ENCODE peak calls at places on chromosomes 13 and 19, in seven cellular contexts. One of them, this sample, is unnamed.

GRCh38 chr13:20127563-20128458 is 33.0 kb downstream of the GJA3 start:
- DNase-seq in HepG2: peak; percentile 53
- DNase-seq in K562: no peak
- DNase-seq in Panc1: no peak
- DNase-seq in GM12878: no peak
- DNase-seq in HCT116: no peak
- DNase-seq in SK-N-SH: peak; percentile 87
- DNase-seq in this sample: peak; percentile 68

GRCh38 chr13:50512602-50513527 is 330.6 kb downstream of the DLEU7 start:
- DNase-seq in HepG2: peak; percentile 47
- DNase-seq in K562: no peak
- DNase-seq in Panc1: no peak
- DNase-seq in GM12878: no peak
- DNase-seq in HCT116: no peak
- DNase-seq in SK-N-SH: no peak
- DNase-seq in this sample: no peak

GRCh38 chr19:11420894-11421606 is 1.9 kb upstream of the RGL3 start:
- DNase-seq in HepG2: no peak
- DNase-seq in K562: no peak
- DNase-seq in Panc1: no peak
- DNase-seq in GM12878: no peak
- DNase-seq in HCT116: no peak
- DNase-seq in SK-N-SH: no peak
- DNase-seq in this sample: peak; percentile 86

GRCh38 chr19:4414800-4415251 is 12.4 kb downstream of the CHAF1A start:
- DNase-seq in HepG2: no peak
- DNase-seq in K562: no peak
- DNase-seq in Panc1: no peak
- DNase-seq in GM12878: no peak
- DNase-seq in HCT116: no peak
- DNase-seq in SK-N-SH: no peak
- DNase-seq in this sample: no peak

GRCh38 chr13:48505597-48506091 is 27.2 kb downstream of the RCBTB2 start:
- DNase-seq in HepG2: no peak
- DNase-seq in K562: no peak
- DNase-seq in Panc1: no peak
- DNase-seq in GM12878: peak; percentile 93
- DNase-seq in HCT116: no peak
- DNase-seq in SK-N-SH: no peak
- DNase-seq in this sample: no peak

GRCh38 chr13:54536112-54536511 is 1507.5 kb downstream of the OLFM4 start:
- DNase-seq in HepG2: no peak
- DNase-seq in K562: no peak
- DNase-seq in Panc1: no peak
- DNase-seq in GM12878: no peak
- DNase-seq in HCT116: no peak
- DNase-seq in SK-N-SH: peak; percentile 1
- DNase-seq in this sample: peak; percentile 74

GRCh38 chr13:91162180-91162579 is 185.3 kb upstream of the MIR17HG start:
- DNase-seq in HepG2: no peak
- DNase-seq in K562: no peak
- DNase-seq in Panc1: no peak
- DNase-seq in GM12878: no peak
- DNase-seq in HCT116: no peak
- DNase-seq in SK-N-SH: no peak
- DNase-seq in this sample: peak; percentile 59

GRCh38 chr13:76991432-76991795 is 467 bp upstream of the CLN5 start:
- DNase-seq in HepG2: no peak
- DNase-seq in K562: no peak
- DNase-seq in Panc1: no peak
- DNase-seq in GM12878: peak; percentile 35
- DNase-seq in HCT116: no peak
- DNase-seq in SK-N-SH: no peak
- DNase-seq in this sample: no peak

GRCh38 chr19:804419-805160 is 7.3 kb downstream of the PTBP1 start:
- DNase-seq in HepG2: no peak
- DNase-seq in K562: peak; percentile 29
- DNase-seq in Panc1: no peak
- DNase-seq in GM12878: no peak
- DNase-seq in HCT116: no peak
- DNase-seq in SK-N-SH: no peak
- DNase-seq in this sample: no peak

GRCh38 chr19:29943615-29944014 is 1.6 kb downstream of the URI1 start:
- DNase-seq in HepG2: no peak
- DNase-seq in K562: no peak
- DNase-seq in Panc1: no peak
- DNase-seq in GM12878: no peak
- DNase-seq in HCT116: no peak
- DNase-seq in SK-N-SH: no peak
- DNase-seq in this sample: no peak

GRCh38 chr19:47729799-47730520 is 15.4 kb upstream of the NOP53 start:
- DNase-seq in HepG2: peak; percentile 57
- DNase-seq in K562: peak; percentile 97
- DNase-seq in Panc1: no peak
- DNase-seq in GM12878: no peak
- DNase-seq in HCT116: no peak
- DNase-seq in SK-N-SH: peak; percentile 91
- DNase-seq in this sample: peak; percentile 97

GRCh38 chr13:33110386-33110712 is 94.1 kb downstream of the KL start:
- DNase-seq in HepG2: no peak
- DNase-seq in K562: no peak
- DNase-seq in Panc1: no peak
- DNase-seq in GM12878: no peak
- DNase-seq in HCT116: no peak
- DNase-seq in SK-N-SH: no peak
- DNase-seq in this sample: no peak

GRCh38 chr19:13823256-13823655 is 28.0 kb downstream of the ZSWIM4 start:
- DNase-seq in HepG2: no peak
- DNase-seq in K562: no peak
- DNase-seq in Panc1: no peak
- DNase-seq in GM12878: no peak
- DNase-seq in HCT116: no peak
- DNase-seq in SK-N-SH: no peak
- DNase-seq in this sample: no peak

GRCh38 chr13:50376895-50377575 is 361.8 kb downstream of the KCNRG start:
- DNase-seq in HepG2: peak; percentile 15
- DNase-seq in K562: no peak
- DNase-seq in Panc1: no peak
- DNase-seq in GM12878: no peak
- DNase-seq in HCT116: no peak
- DNase-seq in SK-N-SH: no peak
- DNase-seq in this sample: peak; percentile 70

GRCh38 chr13:24747248-24748151 is 16.5 kb upstream of the RNF17 start:
- DNase-seq in HepG2: no peak
- DNase-seq in K562: no peak
- DNase-seq in Panc1: no peak
- DNase-seq in GM12878: no peak
- DNase-seq in HCT116: no peak
- DNase-seq in SK-N-SH: no peak
- DNase-seq in this sample: peak; percentile 79

GRCh38 chr19:3768015-3768747 is 3.8 kb downstream of the RAX2 start:
- DNase-seq in HepG2: no peak
- DNase-seq in K562: no peak
- DNase-seq in Panc1: no peak
- DNase-seq in GM12878: no peak
- DNase-seq in HCT116: no peak
- DNase-seq in SK-N-SH: no peak
- DNase-seq in this sample: no peak

GRCh38 chr13:34357435-34358232 is 539.7 kb downstream of the RFC3 start:
- DNase-seq in HepG2: no peak
- DNase-seq in K562: no peak
- DNase-seq in Panc1: peak; percentile 18
- DNase-seq in GM12878: no peak
- DNase-seq in HCT116: no peak
- DNase-seq in SK-N-SH: no peak
- DNase-seq in this sample: peak; percentile 2

GRCh38 chr13:33312150-33312908 is 26.8 kb upstream of the STARD13 start:
- DNase-seq in HepG2: peak; percentile 14
- DNase-seq in K562: no peak
- DNase-seq in Panc1: peak; percentile 10
- DNase-seq in GM12878: no peak
- DNase-seq in HCT116: no peak
- DNase-seq in SK-N-SH: no peak
- DNase-seq in this sample: peak; percentile 37

GRCh38 chr13:57716295-57716694 is 84.8 kb downstream of the PCDH17 start:
- DNase-seq in HepG2: peak; percentile 2
- DNase-seq in K562: no peak
- DNase-seq in Panc1: no peak
- DNase-seq in GM12878: no peak
- DNase-seq in HCT116: no peak
- DNase-seq in SK-N-SH: no peak
- DNase-seq in this sample: peak; percentile 81
- H3K27me3 ChIP-seq in HepG2: no peaks in the 10 kb centered on the region
- H3K27me3 ChIP-seq in K562: no peaks in the 10 kb centered on the region
- H3K27me3 ChIP-seq in Panc1: no peaks in the 10 kb centered on the region
- H3K27me3 ChIP-seq in GM12878: no peaks in the 10 kb centered on the region
- H3K27me3 ChIP-seq in HCT116: no peaks in the 10 kb centered on the region
- H3K27me3 ChIP-seq in SK-N-SH: no peaks in the 10 kb centered on the region
- H3K27me3 ChIP-seq in this sample: peaks cover 3% of the 10 kb centered on the region

GRCh38 chr19:2475018-2475701 is 767 bp upstream of the GADD45B start:
- DNase-seq in HepG2: no peak
- DNase-seq in K562: peak; percentile 63
- DNase-seq in Panc1: no peak
- DNase-seq in GM12878: no peak
- DNase-seq in HCT116: no peak
- DNase-seq in SK-N-SH: peak; percentile 54
- DNase-seq in this sample: peak; percentile 59
- TF ChIP-seq REST in HepG2: no peak
- TF ChIP-seq REST in K562: no peak
- TF ChIP-seq REST in Panc1: no peak
- TF ChIP-seq REST in GM12878: no peak
- TF ChIP-seq REST in HCT116: no peak
- TF ChIP-seq REST in SK-N-SH: no peak
- TF ChIP-seq REST in this sample: no peak

DNA sequence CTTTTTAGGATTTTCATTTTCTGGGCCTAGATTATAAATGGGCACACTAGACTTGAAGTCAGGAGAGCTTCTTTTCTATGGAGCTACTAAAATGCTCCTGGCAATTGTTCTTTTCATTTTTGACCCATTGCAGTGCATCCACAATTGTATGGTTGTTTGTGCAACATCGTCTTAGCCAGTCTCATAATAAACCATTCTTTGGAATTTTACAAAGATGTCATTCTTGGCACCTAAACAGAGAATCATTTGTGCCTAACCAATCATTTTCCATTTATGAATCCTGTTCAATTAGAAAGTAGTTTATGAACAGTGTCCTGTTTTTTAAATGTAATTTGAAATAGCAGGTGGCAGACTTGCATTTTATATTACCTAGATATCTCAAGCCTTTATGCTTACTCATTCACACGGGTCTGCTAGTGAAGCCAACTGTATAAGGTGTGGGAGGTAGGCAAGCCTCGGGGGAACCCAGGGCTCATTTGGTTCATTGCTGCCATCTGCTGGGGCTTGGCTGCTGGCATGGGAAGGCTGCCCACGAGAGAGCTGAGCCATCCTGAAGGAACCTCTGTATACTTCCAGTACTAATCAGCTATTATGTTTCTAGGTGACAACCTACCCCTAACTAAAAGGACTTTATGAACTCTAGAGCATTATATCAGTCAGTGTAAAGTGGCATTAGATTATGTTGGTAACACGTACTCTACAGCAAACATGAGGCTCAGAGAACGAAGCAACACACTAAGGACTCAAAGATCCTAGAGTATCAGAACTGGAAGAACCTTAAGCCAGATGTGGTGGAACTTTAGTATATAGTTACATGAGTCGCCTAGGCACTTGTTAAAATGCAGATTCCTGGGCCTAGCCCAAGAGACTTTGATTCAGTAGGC is 60.0 kb downstream of the TPT1 start:
- DNase-seq in HepG2: peak; percentile 47
- DNase-seq in K562: no peak
- DNase-seq in Panc1: peak; percentile 46
- DNase-seq in GM12878: no peak
- DNase-seq in HCT116: peak; percentile 79
- DNase-seq in SK-N-SH: peak; percentile 73
- DNase-seq in this sample: peak; percentile 77
- TF ChIP-seq CTCF in HepG2: peak; percentile 85
- TF ChIP-seq CTCF in K562: peak; percentile 24
- TF ChIP-seq CTCF in Panc1: peak; percentile 82
- TF ChIP-seq CTCF in GM12878: peak; percentile 75
- TF ChIP-seq CTCF in HCT116: peak; percentile 92
- TF ChIP-seq CTCF in SK-N-SH: peak; percentile 93
- TF ChIP-seq CTCF in this sample: peak; percentile 86

GRCh38 chr13:26919311-26919710 is 158.7 kb upstream of the GPR12 start:
- DNase-seq in HepG2: no peak
- DNase-seq in K562: no peak
- DNase-seq in Panc1: no peak
- DNase-seq in GM12878: no peak
- DNase-seq in HCT116: no peak
- DNase-seq in SK-N-SH: no peak
- DNase-seq in this sample: no peak

GRCh38 chr13:26910754-26911465 is 150.3 kb upstream of the GPR12 start:
- DNase-seq in HepG2: no peak
- DNase-seq in K562: no peak
- DNase-seq in Panc1: no peak
- DNase-seq in GM12878: no peak
- DNase-seq in HCT116: no peak
- DNase-seq in SK-N-SH: no peak
- DNase-seq in this sample: no peak

GRCh38 chr13:26909515-26909914 is 148.9 kb upstream of the GPR12 start:
- DNase-seq in HepG2: no peak
- DNase-seq in K562: no peak
- DNase-seq in Panc1: no peak
- DNase-seq in GM12878: no peak
- DNase-seq in HCT116: no peak
- DNase-seq in SK-N-SH: no peak
- DNase-seq in this sample: no peak

GRCh38 chr13:26914624-26915023 is 154.0 kb upstream of the GPR12 start:
- DNase-seq in HepG2: no peak
- DNase-seq in K562: no peak
- DNase-seq in Panc1: no peak
- DNase-seq in GM12878: peak; percentile 9
- DNase-seq in HCT116: peak; percentile 6
- DNase-seq in SK-N-SH: no peak
- DNase-seq in this sample: no peak

GRCh38 chr13:26914148-26914547 is 153.6 kb upstream of the GPR12 start:
- DNase-seq in HepG2: no peak
- DNase-seq in K562: no peak
- DNase-seq in Panc1: no peak
- DNase-seq in GM12878: no peak
- DNase-seq in HCT116: no peak
- DNase-seq in SK-N-SH: no peak
- DNase-seq in this sample: no peak
- H3K27me3 ChIP-seq in HepG2: peaks cover 4% of the 10 kb centered on the region
- H3K27me3 ChIP-seq in K562: peaks cover 24% of the 10 kb centered on the region
- H3K27me3 ChIP-seq in Panc1: no peaks in the 10 kb centered on the region
- H3K27me3 ChIP-seq in GM12878: no peaks in the 10 kb centered on the region
- H3K27me3 ChIP-seq in HCT116: peaks cover 19% of the 10 kb centered on the region
- H3K27me3 ChIP-seq in SK-N-SH: no peaks in the 10 kb centered on the region
- H3K27me3 ChIP-seq in this sample: no peaks in the 10 kb centered on the region

GRCh38 chr13:42486711-42487198 is 87.2 kb upstream of the TNFSF11 start:
- DNase-seq in HepG2: no peak
- DNase-seq in K562: no peak
- DNase-seq in Panc1: no peak
- DNase-seq in GM12878: no peak
- DNase-seq in HCT116: no peak
- DNase-seq in SK-N-SH: no peak
- DNase-seq in this sample: no peak
- TF ChIP-seq REST in HepG2: no peak
- TF ChIP-seq REST in K562: no peak
- TF ChIP-seq REST in Panc1: no peak
- TF ChIP-seq REST in GM12878: no peak
- TF ChIP-seq REST in HCT116: no peak
- TF ChIP-seq REST in SK-N-SH: no peak
- TF ChIP-seq REST in this sample: no peak

This sample was measured in GM23338.